ENCODE peak calls at places on chromosome 6, in eight cellular contexts. One of them, this sample, is unnamed.

GRCh38 chr6:147157930-147158329 is 46.3 kb upstream of the STXBP5 start:
- DNase-seq in T-helper 1 cell: no peak
- DNase-seq in cerebellum: no peak
- DNase-seq in activated T-cell treated with anti-CD3 and anti-CD28 coated beads for 1 hour: no peak
- DNase-seq in OCI-LY7: no peak
- DNase-seq in small intestine: no peak
- DNase-seq in cardiac muscle cell: no peak
- DNase-seq in activated CD4-positive, alpha-beta T cell treated with anti-CD3 and anti-CD28 coated beads for 1 hour: no peak
- DNase-seq in this sample: no peak

GRCh38 chr6:73394577-73395354 is at the start of gene DDX43:
- DNase-seq in T-helper 1 cell: peak
- DNase-seq in cerebellum: no peak
- DNase-seq in activated T-cell treated with anti-CD3 and anti-CD28 coated beads for 1 hour: peak
- DNase-seq in OCI-LY7: no peak
- DNase-seq in small intestine: peak
- DNase-seq in cardiac muscle cell: peak
- DNase-seq in activated CD4-positive, alpha-beta T cell treated with anti-CD3 and anti-CD28 coated beads for 1 hour: peak
- DNase-seq in this sample: peak

GRCh38 chr6:20001286-20001685 is 164.1 kb downstream of the ID4 start:
- DNase-seq in T-helper 1 cell: no peak
- DNase-seq in cerebellum: no peak
- DNase-seq in activated T-cell treated with anti-CD3 and anti-CD28 coated beads for 1 hour: no peak
- DNase-seq in OCI-LY7: no peak
- DNase-seq in small intestine: no peak
- DNase-seq in cardiac muscle cell: no peak
- DNase-seq in activated CD4-positive, alpha-beta T cell treated with anti-CD3 and anti-CD28 coated beads for 1 hour: no peak
- DNase-seq in this sample: no peak

GRCh38 chr6:44216677-44217331 is at the start of gene MYMX:
- DNase-seq in T-helper 1 cell: no peak
- DNase-seq in cerebellum: no peak
- DNase-seq in activated T-cell treated with anti-CD3 and anti-CD28 coated beads for 1 hour: no peak
- DNase-seq in OCI-LY7: no peak
- DNase-seq in small intestine: peak
- DNase-seq in cardiac muscle cell: no peak
- DNase-seq in activated CD4-positive, alpha-beta T cell treated with anti-CD3 and anti-CD28 coated beads for 1 hour: no peak
- DNase-seq in this sample: no peak

GRCh38 chr6:41677430-41678045 is 39.3 kb downstream of the MDFI start:
- DNase-seq in T-helper 1 cell: no peak
- DNase-seq in cerebellum: no peak
- DNase-seq in activated T-cell treated with anti-CD3 and anti-CD28 coated beads for 1 hour: no peak
- DNase-seq in OCI-LY7: no peak
- DNase-seq in small intestine: no peak
- DNase-seq in cardiac muscle cell: no peak
- DNase-seq in activated CD4-positive, alpha-beta T cell treated with anti-CD3 and anti-CD28 coated beads for 1 hour: no peak
- DNase-seq in this sample: no peak

GRCh38 chr6:131694832-131695426 is 6.3 kb downstream of the OR2A4 start:
- DNase-seq in T-helper 1 cell: peak
- DNase-seq in cerebellum: peak
- DNase-seq in activated T-cell treated with anti-CD3 and anti-CD28 coated beads for 1 hour: no peak
- DNase-seq in OCI-LY7: peak
- DNase-seq in small intestine: peak
- DNase-seq in cardiac muscle cell: peak
- DNase-seq in activated CD4-positive, alpha-beta T cell treated with anti-CD3 and anti-CD28 coated beads for 1 hour: no peak
- DNase-seq in this sample: no peak

GRCh38 chr6:170497845-170498281 is 55.2 kb downstream of the PSMB1 start:
- DNase-seq in T-helper 1 cell: no peak
- DNase-seq in cerebellum: no peak
- DNase-seq in activated T-cell treated with anti-CD3 and anti-CD28 coated beads for 1 hour: no peak
- DNase-seq in OCI-LY7: no peak
- DNase-seq in small intestine: no peak
- DNase-seq in cardiac muscle cell: peak
- DNase-seq in activated CD4-positive, alpha-beta T cell treated with anti-CD3 and anti-CD28 coated beads for 1 hour: no peak
- DNase-seq in this sample: no peak

GRCh38 chr6:161233986-161234620 is 39.8 kb downstream of the AGPAT4 start:
- DNase-seq in T-helper 1 cell: no peak
- DNase-seq in cerebellum: peak
- DNase-seq in activated T-cell treated with anti-CD3 and anti-CD28 coated beads for 1 hour: no peak
- DNase-seq in OCI-LY7: no peak
- DNase-seq in small intestine: no peak
- DNase-seq in cardiac muscle cell: peak
- DNase-seq in activated CD4-positive, alpha-beta T cell treated with anti-CD3 and anti-CD28 coated beads for 1 hour: no peak
- DNase-seq in this sample: no peak

GRCh38 chr6:154868143-154868594 is 126.9 kb upstream of the TIAM2 start:
- DNase-seq in T-helper 1 cell: peak
- DNase-seq in cerebellum: peak
- DNase-seq in activated T-cell treated with anti-CD3 and anti-CD28 coated beads for 1 hour: no peak
- DNase-seq in OCI-LY7: peak
- DNase-seq in small intestine: peak
- DNase-seq in cardiac muscle cell: peak
- DNase-seq in activated CD4-positive, alpha-beta T cell treated with anti-CD3 and anti-CD28 coated beads for 1 hour: no peak
- DNase-seq in this sample: peak

GRCh38 chr6:125363360-125364121 is 61.8 kb upstream of the HDDC2 start:
- DNase-seq in T-helper 1 cell: no peak
- DNase-seq in cerebellum: no peak
- DNase-seq in activated T-cell treated with anti-CD3 and anti-CD28 coated beads for 1 hour: no peak
- DNase-seq in OCI-LY7: no peak
- DNase-seq in small intestine: peak
- DNase-seq in cardiac muscle cell: peak
- DNase-seq in activated CD4-positive, alpha-beta T cell treated with anti-CD3 and anti-CD28 coated beads for 1 hour: no peak
- DNase-seq in this sample: no peak

GRCh38 chr6:166202321-166202733 is 34.7 kb upstream of the TBXT start:
- DNase-seq in T-helper 1 cell: no peak
- DNase-seq in cerebellum: no peak
- DNase-seq in activated T-cell treated with anti-CD3 and anti-CD28 coated beads for 1 hour: no peak
- DNase-seq in OCI-LY7: peak
- DNase-seq in small intestine: no peak
- DNase-seq in cardiac muscle cell: no peak
- DNase-seq in activated CD4-positive, alpha-beta T cell treated with anti-CD3 and anti-CD28 coated beads for 1 hour: no peak
- DNase-seq in this sample: no peak

GRCh38 chr6:127514396-127515227 is 4.5 kb downstream of the MTCL3 start:
- DNase-seq in T-helper 1 cell: peak
- DNase-seq in cerebellum: peak
- DNase-seq in activated T-cell treated with anti-CD3 and anti-CD28 coated beads for 1 hour: no peak
- DNase-seq in OCI-LY7: no peak
- DNase-seq in small intestine: peak
- DNase-seq in cardiac muscle cell: peak
- DNase-seq in activated CD4-positive, alpha-beta T cell treated with anti-CD3 and anti-CD28 coated beads for 1 hour: no peak
- DNase-seq in this sample: no peak

GRCh38 chr6:29678114-29678513 is 2.8 kb downstream of the ZFP57 start:
- DNase-seq in T-helper 1 cell: no peak
- DNase-seq in cerebellum: no peak
- DNase-seq in activated T-cell treated with anti-CD3 and anti-CD28 coated beads for 1 hour: no peak
- DNase-seq in OCI-LY7: no peak
- DNase-seq in small intestine: no peak
- DNase-seq in cardiac muscle cell: no peak
- DNase-seq in activated CD4-positive, alpha-beta T cell treated with anti-CD3 and anti-CD28 coated beads for 1 hour: no peak
- DNase-seq in this sample: no peak

GRCh38 chr6:156852147-156852857 is 75.1 kb downstream of the ARID1B start:
- DNase-seq in T-helper 1 cell: no peak
- DNase-seq in cerebellum: no peak
- DNase-seq in activated T-cell treated with anti-CD3 and anti-CD28 coated beads for 1 hour: no peak
- DNase-seq in OCI-LY7: peak
- DNase-seq in small intestine: no peak
- DNase-seq in cardiac muscle cell: no peak
- DNase-seq in activated CD4-positive, alpha-beta T cell treated with anti-CD3 and anti-CD28 coated beads for 1 hour: no peak
- DNase-seq in this sample: no peak

GRCh38 chr6:52995913-52996685 is 1.0 kb upstream of the GSTA4 start:
- DNase-seq in T-helper 1 cell: peak
- DNase-seq in cerebellum: peak
- DNase-seq in activated T-cell treated with anti-CD3 and anti-CD28 coated beads for 1 hour: peak
- DNase-seq in OCI-LY7: peak
- DNase-seq in small intestine: peak
- DNase-seq in cardiac muscle cell: peak
- DNase-seq in activated CD4-positive, alpha-beta T cell treated with anti-CD3 and anti-CD28 coated beads for 1 hour: peak
- DNase-seq in this sample: peak

GRCh38 chr6:114304304-114304887 is 38.4 kb downstream of the HS3ST5 start:
- DNase-seq in T-helper 1 cell: no peak
- DNase-seq in cerebellum: no peak
- DNase-seq in activated T-cell treated with anti-CD3 and anti-CD28 coated beads for 1 hour: no peak
- DNase-seq in OCI-LY7: peak
- DNase-seq in small intestine: peak
- DNase-seq in cardiac muscle cell: peak
- DNase-seq in activated CD4-positive, alpha-beta T cell treated with anti-CD3 and anti-CD28 coated beads for 1 hour: no peak
- DNase-seq in this sample: no peak

GRCh38 chr6:144055121-144055931 is 40.0 kb downstream of the SF3B5 start:
- DNase-seq in T-helper 1 cell: peak
- DNase-seq in cerebellum: no peak
- DNase-seq in activated T-cell treated with anti-CD3 and anti-CD28 coated beads for 1 hour: peak
- DNase-seq in OCI-LY7: no peak
- DNase-seq in small intestine: peak
- DNase-seq in cardiac muscle cell: no peak
- DNase-seq in activated CD4-positive, alpha-beta T cell treated with anti-CD3 and anti-CD28 coated beads for 1 hour: no peak
- DNase-seq in this sample: no peak

GRCh38 chr6:167684276-167685104 is 142.2 kb upstream of the AFDN start:
- DNase-seq in T-helper 1 cell: no peak
- DNase-seq in cerebellum: no peak
- DNase-seq in activated T-cell treated with anti-CD3 and anti-CD28 coated beads for 1 hour: no peak
- DNase-seq in OCI-LY7: no peak
- DNase-seq in small intestine: peak
- DNase-seq in cardiac muscle cell: no peak
- DNase-seq in activated CD4-positive, alpha-beta T cell treated with anti-CD3 and anti-CD28 coated beads for 1 hour: no peak
- DNase-seq in this sample: no peak

GRCh38 chr6:32133786-32134185 is 3.7 kb upstream of the FKBPL start:
- DNase-seq in T-helper 1 cell: no peak
- DNase-seq in cerebellum: no peak
- DNase-seq in activated T-cell treated with anti-CD3 and anti-CD28 coated beads for 1 hour: no peak
- DNase-seq in OCI-LY7: no peak
- DNase-seq in small intestine: no peak
- DNase-seq in cardiac muscle cell: no peak
- DNase-seq in activated CD4-positive, alpha-beta T cell treated with anti-CD3 and anti-CD28 coated beads for 1 hour: no peak
- DNase-seq in this sample: no peak

GRCh38 chr6:163460307-163460782 is 45.8 kb downstream of the QKI start:
- DNase-seq in T-helper 1 cell: peak
- DNase-seq in cerebellum: no peak
- DNase-seq in activated T-cell treated with anti-CD3 and anti-CD28 coated beads for 1 hour: no peak
- DNase-seq in OCI-LY7: no peak
- DNase-seq in small intestine: peak
- DNase-seq in cardiac muscle cell: peak
- DNase-seq in activated CD4-positive, alpha-beta T cell treated with anti-CD3 and anti-CD28 coated beads for 1 hour: no peak
- DNase-seq in this sample: peak

GRCh38 chr6:35936960-35937359 is 16.1 kb upstream of the SRPK1 start:
- DNase-seq in T-helper 1 cell: no peak
- DNase-seq in cerebellum: no peak
- DNase-seq in activated T-cell treated with anti-CD3 and anti-CD28 coated beads for 1 hour: no peak
- DNase-seq in OCI-LY7: no peak
- DNase-seq in small intestine: no peak
- DNase-seq in cardiac muscle cell: no peak
- DNase-seq in activated CD4-positive, alpha-beta T cell treated with anti-CD3 and anti-CD28 coated beads for 1 hour: no peak
- DNase-seq in this sample: no peak

GRCh38 chr6:152496731-152497130 is 140.4 kb downstream of the SYNE1 start:
- DNase-seq in T-helper 1 cell: no peak
- DNase-seq in cerebellum: no peak
- DNase-seq in activated T-cell treated with anti-CD3 and anti-CD28 coated beads for 1 hour: no peak
- DNase-seq in OCI-LY7: no peak
- DNase-seq in small intestine: no peak
- DNase-seq in cardiac muscle cell: no peak
- DNase-seq in activated CD4-positive, alpha-beta T cell treated with anti-CD3 and anti-CD28 coated beads for 1 hour: no peak
- DNase-seq in this sample: no peak

GRCh38 chr6:167491403-167492095 is 166.7 kb downstream of the TTLL2 start:
- DNase-seq in T-helper 1 cell: no peak
- DNase-seq in cerebellum: no peak
- DNase-seq in activated T-cell treated with anti-CD3 and anti-CD28 coated beads for 1 hour: no peak
- DNase-seq in OCI-LY7: no peak
- DNase-seq in small intestine: peak
- DNase-seq in cardiac muscle cell: no peak
- DNase-seq in activated CD4-positive, alpha-beta T cell treated with anti-CD3 and anti-CD28 coated beads for 1 hour: no peak
- DNase-seq in this sample: no peak